ENCODE peak calls at places on chromosomes 5 and 9, in five cellular contexts. F is SHP77, M is HTR-8/SVneo, R is left ventricle myocardium superior, K is HCT116. G is an unnamed sample.

GRCh38 chr5:181181650-181182565 is 23.1 kb downstream of the TRIM7 start:
- DNase-seq in F (no peak), M (peak; percentile 63), R (peak; percentile 77), K (peak; percentile 76), G (peak; percentile 69)

GRCh38 chr5:159341914-159342313 is 11.6 kb upstream of the IL12B start:
- DNase-seq in F (peak; percentile 19), M (peak; percentile 71), R (peak; percentile 37), K (peak; percentile 64), G (no peak)

GRCh38 chr5:138932171-138932810 is 57.2 kb upstream of the LRRTM2 start:
- DNase-seq in F (peak; percentile 31), M (no peak), R (no peak), K (no peak), G (no peak)

GRCh38 chr9:16445141-16445920 is 425.1 kb downstream of the BNC2 start:
- DNase-seq in F (no peak), M (no peak), R (no peak), K (no peak), G (no peak)

GRCh38 chr5:121273818-121274433 is 577.8 kb upstream of the FTMT start:
- DNase-seq in F (peak; percentile 43), M (peak; percentile 3), R (no peak), K (peak; percentile 74), G (no peak)

GRCh38 chr5:91038180-91038808 is 344.8 kb downstream of the ARRDC3 start:
- DNase-seq in F (no peak), M (no peak), R (no peak), K (no peak), G (no peak)

GRCh38 chr5:38871211-38871610 is 25.4 kb downstream of the OSMR start:
- DNase-seq in F (no peak), M (no peak), R (no peak), K (no peak), G (no peak)

GRCh38 chr5:132136906-132137305 is 63.3 kb downstream of the CSF2 start:
- DNase-seq in F (no peak), M (no peak), R (no peak), K (no peak), G (no peak)

GRCh38 chr5:56142233-56142619 is 90.9 kb downstream of the ANKRD55 start:
- DNase-seq in F (no peak), M (no peak), R (no peak), K (no peak), G (no peak)

GRCh38 chr9:15837079-15837679 is 284.3 kb downstream of the CCDC171 start:
- DNase-seq in F (peak; percentile 12), M (peak; percentile 23), R (no peak), K (peak; percentile 36), G (no peak)

GRCh38 chr5:159449925-159450324 is 119.6 kb upstream of the IL12B start:
- DNase-seq in F (no peak), M (peak; percentile 41), R (no peak), K (peak; percentile 48), G (no peak)

GRCh38 chr5:35129276-35129675 is 81.5 kb upstream of the AGXT2 start:
- DNase-seq in F (no peak), M (peak; percentile 73), R (no peak), K (no peak), G (no peak)

GRCh38 chr5:57171818-57172465 is 1.9 kb upstream of the GPBP1 start:
- DNase-seq in F (no peak), M (no peak), R (no peak), K (no peak), G (no peak)

GRCh38 chr5:164627051-164627450 is 1121.6 kb downstream of the MAT2B start:
- DNase-seq in F (no peak), M (no peak), R (no peak), K (no peak), G (no peak)

GRCh38 chr9:92170848-92171247 is 55.6 kb upstream of the SPTLC1 start:
- DNase-seq in F (no peak), M (no peak), R (no peak), K (no peak), G (no peak)

GRCh38 chr5:21152611-21153010 is 1164.6 kb upstream of the CDH18 start:
- DNase-seq in F (peak; percentile 87), M (peak; percentile 85), R (no peak), K (no peak), G (no peak)

GRCh38 chr9:6090272-6090671 is 74.8 kb upstream of the RANBP6 start:
- DNase-seq in F (no peak), M (no peak), R (no peak), K (no peak), G (no peak)

GRCh38 chr5:172802585-172803176 is 31.4 kb upstream of the ERGIC1 start:
- DNase-seq in F (no peak), M (no peak), R (no peak), K (no peak), G (no peak)

GRCh38 chr5:150492621-150493020 is 15.3 kb upstream of the NDST1 start:
- DNase-seq in F (no peak), M (peak; percentile 76), R (no peak), K (no peak), G (peak; percentile 46)